ENCODE peak calls at places on chromosomes 13 and 19, in seven cellular contexts. F is K562, H is breast epithelium, V is upper lobe of left lung, Z is esophagus muscularis mucosa, B is transverse colon, S is GM23338. O is an unnamed sample.

GRCh38 chr13:99419591-99420243 is 81.6 kb upstream of the TM9SF2 start:
- DNase-seq in Z (no peak), F (no peak), S (no peak), H (no peak), V (no peak), B (no peak), O (no peak)

GRCh38 chr13:110491869-110492268 is 69.7 kb downstream of the RAB20 start:
- DNase-seq in S (no peak), H (no peak), V (peak; percentile 62), B (no peak), Z (no peak), F (no peak), O (no peak)

GRCh38 chr13:110702591-110703526 is 3.1 kb downstream of the CARS2 start:
- DNase-seq in V (no peak), S (no peak), H (no peak), B (no peak), Z (no peak), F (no peak), O (no peak)

GRCh38 chr13:30111810-30112209 is 195.5 kb downstream of the KATNAL1 start:
- DNase-seq in Z (no peak), S (peak; percentile 54), F (no peak), B (no peak), V (no peak), H (no peak), O (no peak)

GRCh38 chr19:11142528-11143171 is 12.9 kb downstream of the SPC24 start:
- DNase-seq in H (peak; percentile 81), S (peak; percentile 62), F (peak; percentile 83), V (peak; percentile 94), Z (peak; percentile 96), B (peak; percentile 75), O (peak; percentile 96)

GRCh38 chr19:35295792-35296462 is 4.0 kb downstream of the MAG start:
- DNase-seq in S (peak; percentile 73), Z (no peak), V (peak; percentile 67), B (peak; percentile 16), F (peak; percentile 63), H (no peak), O (no peak)

GRCh38 chr19:5036733-5037681 is 68.1 kb downstream of the KDM4B start:
- DNase-seq in S (no peak), H (no peak), V (peak; percentile 57), Z (no peak), F (no peak), B (no peak), O (no peak)

GRCh38 chr19:2255982-2256685 is at the start of gene JSRP1:
- DNase-seq in V (peak; percentile 75), Z (no peak), S (peak; percentile 56), B (no peak), F (no peak), H (no peak), O (no peak)

GRCh38 chr13:27359203-27359821 is 65.1 kb upstream of the GTF3A start:
- DNase-seq in Z (no peak), S (peak; percentile 84), H (peak; percentile 63), V (no peak), B (peak; percentile 79), F (peak; percentile 65), O (no peak)

GRCh38 chr13:41767801-41768200 is 193.1 kb downstream of the VWA8 start:
- DNase-seq in H (no peak), S (no peak), B (no peak), V (no peak), Z (no peak), F (no peak), O (no peak)

GRCh38 chr19:21023901-21024300 is 3.4 kb downstream of the ZNF430 start:
- DNase-seq in B (no peak), H (no peak), F (no peak), S (no peak), Z (no peak), V (no peak), O (no peak)

GRCh38 chr19:558770-559439 is 13.5 kb upstream of the BSG start:
- DNase-seq in S (no peak), H (peak; percentile 79), F (no peak), B (peak; percentile 47), V (no peak), Z (no peak), O (no peak)

GRCh38 chr19:4374451-4375163 is 25.7 kb downstream of the SH3GL1 start:
- DNase-seq in H (no peak), B (peak; percentile 70), V (peak; percentile 91), F (peak; percentile 97), S (no peak), Z (peak; percentile 93), O (no peak)

GRCh38 chr19:1977116-1977515 is 36.1 kb downstream of the CSNK1G2 start:
- DNase-seq in F (peak; percentile 77), V (peak; percentile 58), H (no peak), Z (no peak), S (no peak), B (no peak), O (no peak)

GRCh38 chr19:28943651-28944050 is 269.3 kb downstream of the UQCRFS1 start:
- DNase-seq in F (peak; percentile 42), V (no peak), S (peak; percentile 53), B (no peak), Z (no peak), H (no peak), O (no peak)

GRCh38 chr13:93345642-93346220 is 119.1 kb downstream of the GPC6 start:
- DNase-seq in S (no peak), F (no peak), V (no peak), H (no peak), Z (no peak), B (no peak), O (no peak)

GRCh38 chr19:873084-874019 is 13.9 kb downstream of the CFD start:
- DNase-seq in B (peak; percentile 65), Z (no peak), S (peak; percentile 83), V (peak; percentile 81), F (peak; percentile 86), H (no peak), O (no peak)

GRCh38 chr13:84296386-84296785 is 414.1 kb upstream of the SLITRK1 start:
- DNase-seq in S (peak; percentile 17), V (no peak), F (no peak), H (no peak), B (no peak), Z (no peak), O (no peak)

GRCh38 chr19:4575267-4575793 is 15.8 kb upstream of the SEMA6B start:
- DNase-seq in F (peak; percentile 73), Z (no peak), S (peak; percentile 95), V (no peak), H (no peak), B (no peak), O (no peak)

GRCh38 chr19:46394398-46394797 is 19.0 kb downstream of the CCDC8 start:
- DNase-seq in F (no peak), B (no peak), V (no peak), S (no peak), H (no peak), Z (no peak), O (no peak)

GRCh38 chr13:28679628-28680027 is 20.7 kb downstream of the POMP start:
- DNase-seq in H (no peak), F (no peak), S (peak; percentile 42), B (no peak), Z (no peak), V (no peak), O (no peak)

GRCh38 chr13:41053384-41053826 is 7.9 kb upstream of the WBP4 start:
- DNase-seq in B (no peak), V (no peak), S (no peak), Z (no peak), H (no peak), F (peak; percentile 14), O (no peak)

GRCh38 chr13:112181336-112182051 is 114.5 kb downstream of the SOX1 start:
- DNase-seq in V (peak; percentile 24), Z (no peak), H (no peak), S (no peak), F (no peak), B (no peak), O (no peak)

GRCh38 chr19:7083076-7083956 is 13.8 kb downstream of the ZNF557 start:
- DNase-seq in H (no peak), F (peak; percentile 32), V (no peak), Z (no peak), S (peak; percentile 59), B (no peak), O (no peak)
- TF ChIP-seq POLR2AphosphoS5 in H (no peak), F (no peak), V (no peak), Z (no peak), S (no peak), B (no peak), O (no peak)

GRCh38 chr19:55389386-55390317 is 3.9 kb downstream of the RPL28 start:
- DNase-seq in H (no peak), V (no peak), F (no peak), Z (no peak), S (no peak), B (no peak), O (no peak)
- TF ChIP-seq POLR2AphosphoS5 in H (no peak), V (no peak), F (peak; percentile 48), Z (no peak), S (peak; percentile 54), B (no peak), O (no peak)

DNA sequence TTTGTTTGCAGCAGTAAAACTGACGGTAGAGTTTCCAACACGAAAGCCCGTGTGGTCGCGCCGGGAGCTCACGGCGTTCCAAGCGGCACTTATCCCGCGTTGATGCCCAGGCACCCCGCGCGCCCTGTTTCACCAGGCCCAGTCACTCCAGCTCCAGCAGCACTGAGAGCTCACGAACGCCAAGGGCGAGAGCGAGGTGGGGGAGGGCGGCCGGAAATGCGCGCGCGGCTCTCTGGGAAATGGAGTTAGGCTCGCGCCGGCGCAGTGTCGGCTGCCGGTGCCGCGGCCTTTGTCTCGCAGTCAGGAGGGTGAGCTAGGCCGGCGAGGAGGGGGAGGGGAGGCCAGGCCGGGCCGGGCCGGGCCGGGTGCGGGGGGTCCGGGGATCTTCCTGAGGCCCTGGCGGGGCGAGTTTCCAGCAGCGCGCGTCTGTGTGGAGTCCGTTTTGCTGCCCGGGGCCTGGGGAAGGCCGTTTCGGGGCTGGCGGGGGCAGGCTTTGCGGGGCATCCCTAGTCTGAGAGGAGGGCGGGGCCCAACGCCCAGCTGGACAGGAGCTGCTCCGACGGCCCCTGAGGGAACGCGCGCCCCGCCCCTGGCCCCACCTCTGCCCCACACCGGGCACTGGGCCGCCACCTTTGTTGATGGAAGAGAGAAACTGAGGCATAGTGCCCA is at the start of gene ZNF135:
- DNase-seq in Z (peak; percentile 94), V (peak; percentile 95), S (peak; percentile 94), B (peak; percentile 79), H (peak; percentile 94), F (no peak), O (no peak)
- TF ChIP-seq POLR2AphosphoS5 in Z (peak; percentile 90), V (peak; percentile 71), S (peak; percentile 93), B (peak; percentile 29), H (peak; percentile 79), F (no peak), O (peak; percentile 70)

GRCh38 chr19:47595937-47596336 is 13.0 kb upstream of the BICRA start:
- DNase-seq in B (no peak), Z (no peak), H (no peak), S (no peak), F (no peak), V (no peak), O (no peak)

GRCh38 chr19:47601180-47601904 is 7.6 kb upstream of the BICRA start:
- DNase-seq in V (no peak), S (no peak), Z (no peak), H (no peak), F (peak; percentile 26), B (peak; percentile 84), O (no peak)

GRCh38 chr19:47603706-47604310 is 5.1 kb upstream of the BICRA start:
- DNase-seq in Z (no peak), S (no peak), F (peak; percentile 29), H (no peak), V (no peak), B (no peak), O (no peak)

GRCh38 chr19:47598407-47599349 is 10.3 kb upstream of the BICRA start:
- DNase-seq in B (peak; percentile 59), Z (peak; percentile 95), V (peak; percentile 54), H (no peak), F (no peak), S (peak; percentile 97), O (no peak)

GRCh38 chr19:47600246-47601179 is 8.4 kb upstream of the BICRA start:
- DNase-seq in S (peak; percentile 100), B (peak; percentile 100), F (peak; percentile 99), H (peak; percentile 100), Z (peak; percentile 100), V (peak; percentile 99), O (peak; percentile 99)
- TF ChIP-seq POLR2AphosphoS5 in S (peak; percentile 96), B (peak; percentile 95), F (peak; percentile 60), H (peak; percentile 87), Z (peak; percentile 91), V (peak; percentile 89), O (peak; percentile 91)